ENCODE peak calls at places on chromosomes 11 and 22, in four cellular contexts. X is iris pigment epithelial cell, C is iPS-NIHi11, A is H9. N is an unnamed sample.

GRCh38 chr22:35629406-35630234 is 12.5 kb upstream of the MB start:
- DNase-seq in X (peak), C (peak), A (peak), N (no peak)

GRCh38 chr11:2394818-2395105 is 5.8 kb upstream of the TSSC4 start:
- DNase-seq in X (no peak), C (no peak), A (no peak), N (no peak)

GRCh38 chr22:30104501-30105156 is 24.4 kb downstream of the HORMAD2 start:
- DNase-seq in X (no peak), C (no peak), A (no peak), N (no peak)

GRCh38 chr11:67270256-67271211 is 4.3 kb downstream of the GRK2 start:
- DNase-seq in X (no peak), C (peak), A (peak), N (no peak)

GRCh38 chr11:83159901-83160865 is 3.3 kb downstream of the PCF11 start:
- DNase-seq in X (peak), C (no peak), A (no peak), N (no peak)

GRCh38 chr22:23838686-23839468 is at the start of gene DERL3:
- DNase-seq in X (peak), C (peak), A (peak), N (no peak)

GRCh38 chr22:48185656-48186055 is 1423.2 kb downstream of the TBC1D22A start:
- DNase-seq in X (no peak), C (no peak), A (peak), N (no peak)

GRCh38 chr11:32435511-32435946 is at the start of gene WT1:
- DNase-seq in X (no peak), C (peak), A (peak), N (no peak)

GRCh38 chr11:58316142-58316541 is 42.7 kb downstream of the OR5B17 start:
- DNase-seq in X (peak), C (no peak), A (no peak), N (no peak)

GRCh38 chr11:86955674-86956522 is 703 bp upstream of the FZD4 start:
- DNase-seq in X (peak), C (peak), A (peak), N (peak)

GRCh38 chr22:30305906-30306628 is 16.8 kb upstream of the CASTOR1 start:
- DNase-seq in X (peak), C (no peak), A (no peak), N (no peak)

GRCh38 chr11:34366522-34366921 is 8.7 kb upstream of the ABTB2 start:
- DNase-seq in X (no peak), C (no peak), A (no peak), N (no peak)

GRCh38 chr22:31748490-31748889 is 1.4 kb downstream of the PRR14L start:
- DNase-seq in X (no peak), C (no peak), A (no peak), N (no peak)

GRCh38 chr11:92384316-92384715 is 159.7 kb downstream of the FAT3 start:
- DNase-seq in X (peak), C (no peak), A (no peak), N (no peak)

GRCh38 chr11:1202154-1202775 is 20.6 kb upstream of the MUC5B start:
- DNase-seq in X (no peak), C (peak), A (peak), N (no peak)

GRCh38 chr22:36371920-36372319 is 15.8 kb downstream of the MYH9 start:
- DNase-seq in X (no peak), C (no peak), A (no peak), N (no peak)

GRCh38 chr11:106821291-106821690 is 197.0 kb downstream of the GUCY1A2 start:
- DNase-seq in X (no peak), C (no peak), A (no peak), N (no peak)

GRCh38 chr11:31818874-31819331 is 7.8 kb upstream of the PAX6 start:
- DNase-seq in X (no peak), C (no peak), A (peak), N (peak)

GRCh38 chr11:71237853-71238252 is 14.5 kb downstream of the SHANK2 start:
- DNase-seq in X (no peak), C (no peak), A (peak), N (no peak)

GRCh38 chr11:80586464-80586863 is 1145.6 kb upstream of the TENM4 start:
- DNase-seq in X (no peak), C (no peak), A (no peak), N (no peak)

GRCh38 chr11:9060700-9061111 is 30.7 kb downstream of the SCUBE2 start:
- DNase-seq in X (no peak), C (peak), A (peak), N (peak)

GRCh38 chr11:61473370-61474025 is 35.1 kb upstream of the LRRC10B start:
- DNase-seq in X (peak), C (no peak), A (no peak), N (no peak)

GRCh38 chr11:134407321-134407828 is 4.7 kb downstream of the B3GAT1 start:
- DNase-seq in X (no peak), C (no peak), A (no peak), N (no peak)

GRCh38 chr11:75565221-75565814 is 3.3 kb downstream of the SERPINH1 start:
- DNase-seq in X (peak), C (no peak), A (peak), N (no peak)

GRCh38 chr11:62501432-62501891 is 45.1 kb downstream of the AHNAK start:
- DNase-seq in X (no peak), C (no peak), A (no peak), N (no peak)

GRCh38 chr22:27199354-27199753 is 542.0 kb downstream of the MIAT start:
- DNase-seq in X (no peak), C (no peak), A (no peak), N (no peak)

GRCh38 chr22:21942407-21942895 is 10.2 kb downstream of the PPM1F start:
- DNase-seq in X (peak), C (no peak), A (no peak), N (no peak)

GRCh38 chr11:73271936-73272679 is at the start of gene P2RY6:
- DNase-seq in X (peak), C (no peak), A (peak), N (peak)

GRCh38 chr11:134338654-134339053 is 6.9 kb downstream of the GLB1L2 start:
- DNase-seq in X (no peak), C (no peak), A (no peak), N (no peak)

GRCh38 chr11:15807827-15808226 is 548.5 kb downstream of the SOX6 start:
- DNase-seq in X (no peak), C (no peak), A (no peak), N (no peak)

GRCh38 chr11:27209562-27210005 is 153.4 kb downstream of the CCDC34 start:
- DNase-seq in X (peak), C (no peak), A (no peak), N (peak)

GRCh38 chr11:129705341-129705740 is 110.3 kb upstream of the TMEM45B start:
- DNase-seq in X (no peak), C (no peak), A (no peak), N (no peak)

N was measured in HuH-7.